ENCODE peak calls at places on chromosomes 7 and 10, in nine cellular contexts. B is cardiac muscle cell; J is CD4-positive, alpha-beta memory T cell; R is fibroblast of lung; G is RWPE2; E is lower lobe of right lung; I is transverse colon; N is left lung; Z is GM12878. O is an unnamed sample.

GRCh38 chr10:102752266-102752930 is 8.7 kb downstream of the WBP1L start:
- DNase-seq in B (no peak), J (no peak), R (no peak), G (no peak), E (no peak), I (peak; percentile 13), N (no peak), Z (no peak), O (no peak)

GRCh38 chr10:69685802-69686585 is 55.9 kb downstream of the FAM241B start:
- DNase-seq in B (peak; percentile 48), J (no peak), R (no peak), G (no peak), E (peak; percentile 47), I (no peak), N (no peak), Z (no peak), O (no peak)

GRCh38 chr10:16777473-16778370 is 39.5 kb downstream of the RSU1 start:
- DNase-seq in B (peak; percentile 77), J (no peak), R (peak; percentile 70), G (no peak), E (no peak), I (no peak), N (no peak), Z (no peak), O (peak; percentile 63)

GRCh38 chr10:69180525-69181204 is 631 bp downstream of the SUPV3L1 start:
- DNase-seq in B (no peak), J (peak; percentile 75), R (no peak), G (no peak), E (no peak), I (no peak), N (no peak), Z (no peak), O (no peak)

GRCh38 chr7:158209435-158209834 is 378.2 kb downstream of the PTPRN2 start:
- DNase-seq in B (no peak), J (no peak), R (no peak), G (no peak), E (no peak), I (no peak), N (no peak), Z (no peak), O (no peak)

GRCh38 chr10:125772864-125773180 is 2.8 kb downstream of the MMP21 start:
- DNase-seq in B (no peak), J (no peak), R (no peak), G (no peak), E (no peak), I (no peak), N (no peak), Z (no peak), O (no peak)

GRCh38 chr7:46932656-46933424 is 649.1 kb downstream of the TNS3 start:
- DNase-seq in B (no peak), J (no peak), R (peak; percentile 99), G (no peak), E (no peak), I (no peak), N (no peak), Z (no peak), O (no peak)

GRCh38 chr10:58209669-58210068 is 58.0 kb downstream of the IPMK start:
- DNase-seq in B (peak; percentile 3), J (no peak), R (peak; percentile 9), G (no peak), E (no peak), I (no peak), N (peak; percentile 41), Z (no peak), O (no peak)

DNA sequence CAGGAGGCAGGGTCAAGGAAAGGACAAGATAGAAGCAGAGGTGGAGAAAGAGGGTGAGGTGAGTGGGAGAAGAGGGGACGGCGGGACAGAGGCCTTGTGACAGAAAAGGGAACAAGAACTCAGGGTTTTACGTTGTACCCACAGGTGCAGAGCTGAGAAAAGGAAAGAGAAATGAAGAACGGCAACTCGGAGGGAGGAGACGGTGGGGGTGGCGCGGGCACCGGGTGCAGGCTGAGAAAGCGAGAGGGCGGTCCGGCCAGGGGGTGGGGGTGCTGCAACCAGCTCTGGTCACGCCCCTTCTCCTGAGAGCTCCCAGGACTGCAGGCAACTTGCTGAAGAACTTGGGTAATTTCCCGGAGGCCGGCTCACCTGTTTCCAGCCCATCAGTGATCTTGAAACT is 65.3 kb downstream of the CARD11 start:
- DNase-seq in B (peak; percentile 49), J (peak; percentile 80), R (no peak), G (no peak), E (peak; percentile 83), I (peak; percentile 85), N (peak; percentile 87), Z (peak; percentile 91), O (no peak)
- H3K4me3 ChIP-seq in B (no peak overlapping the region), J (peak overlapping the region; percentile 44), R (no peak overlapping the region), G (no peak overlapping the region), E (peak overlapping the region; percentile 38), I (no peak overlapping the region), N (no peak overlapping the region), Z (peak overlapping the region; percentile 60), O (no peak overlapping the region)

GRCh38 chr7:129072410-129073063 is 17.6 kb upstream of the TNPO3 start:
- DNase-seq in B (no peak), J (no peak), R (no peak), G (no peak), E (peak; percentile 62), I (no peak), N (no peak), Z (no peak), O (no peak)
- H3K4me3 ChIP-seq in B (no peak overlapping the region), J (no peak overlapping the region), R (no peak overlapping the region), G (no peak overlapping the region), E (no peak overlapping the region), I (no peak overlapping the region), N (no peak overlapping the region), Z (no peak overlapping the region), O (no peak overlapping the region)

GRCh38 chr7:27184342-27185012 is 555 bp downstream of the HOXA11 start:
- DNase-seq in B (peak; percentile 55), J (no peak), R (no peak), G (peak; percentile 66), E (no peak), I (peak; percentile 67), N (peak; percentile 31), Z (no peak), O (no peak)

GRCh38 chr7:27182285-27182827 is 2.7 kb downstream of the HOXA11 start:
- DNase-seq in B (no peak), J (no peak), R (no peak), G (peak; percentile 45), E (no peak), I (peak; percentile 14), N (peak; percentile 16), Z (no peak), O (no peak)

GRCh38 chr7:27182861-27183681 is 2.0 kb downstream of the HOXA11 start:
- DNase-seq in B (no peak), J (no peak), R (no peak), G (peak; percentile 62), E (peak; percentile 31), I (peak; percentile 20), N (peak; percentile 30), Z (no peak), O (no peak)

GRCh38 chr7:27185013-27185707 is at the start of gene HOXA11:
- DNase-seq in B (no peak), J (no peak), R (peak; percentile 49), G (peak; percentile 94), E (no peak), I (peak; percentile 83), N (peak; percentile 28), Z (no peak), O (no peak)

DNA sequence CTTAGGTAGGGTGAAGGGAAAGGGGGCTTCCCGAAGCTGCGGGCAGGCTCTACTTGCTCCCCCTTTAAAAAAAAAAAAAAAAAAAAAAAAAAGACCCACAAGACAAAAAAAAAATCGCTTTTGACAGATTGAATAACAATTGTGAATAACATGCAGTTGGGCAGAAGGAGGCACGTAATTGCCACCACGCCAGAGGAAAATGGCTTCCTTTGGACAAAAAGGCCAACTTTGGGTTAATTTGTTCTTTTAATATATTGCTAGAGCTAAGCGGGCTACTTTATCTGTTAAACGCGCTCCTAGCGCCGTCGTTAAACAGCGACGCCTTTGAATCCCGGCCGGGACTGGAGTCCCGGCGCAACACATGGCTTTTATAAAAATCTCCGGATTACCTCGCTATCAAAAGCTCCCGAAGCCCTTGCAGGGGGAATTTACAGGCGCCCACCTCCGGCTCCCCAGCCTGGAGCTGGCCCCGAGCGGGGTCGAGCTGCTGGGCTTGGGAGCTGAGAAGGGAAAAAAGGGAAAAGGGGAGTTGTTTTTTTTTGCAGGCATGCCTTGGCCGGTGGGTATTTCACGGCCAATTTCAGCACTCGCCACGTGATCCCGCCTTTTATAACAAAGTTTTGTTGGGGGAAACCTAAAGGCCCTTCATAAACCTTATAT is 1.2 kb downstream of the HOXA11 start:
- DNase-seq in B (no peak), J (no peak), R (no peak), G (no peak), E (no peak), I (peak; percentile 24), N (peak; percentile 24), Z (no peak), O (no peak)
- H3K4me3 ChIP-seq in B (peak overlapping the region; percentile 41), J (no peak overlapping the region), R (peak overlapping the region; percentile 41), G (peak overlapping the region; percentile 49), E (peak overlapping the region; percentile 40), I (peak overlapping the region; percentile 72), N (no peak overlapping the region), Z (no peak overlapping the region), O (peak overlapping the region; percentile 20)

GRCh38 chr10:8048281-8049008 is 6.0 kb upstream of the GATA3 start:
- DNase-seq in B (no peak), J (peak; percentile 92), R (no peak), G (no peak), E (no peak), I (no peak), N (no peak), Z (no peak), O (no peak)

GRCh38 chr10:8049151-8049873 is 5.2 kb upstream of the GATA3 start:
- DNase-seq in B (no peak), J (no peak), R (no peak), G (no peak), E (no peak), I (no peak), N (no peak), Z (no peak), O (no peak)

GRCh38 chr10:8050561-8051108 is 3.9 kb upstream of the GATA3 start:
- DNase-seq in B (no peak), J (peak; percentile 58), R (peak; percentile 32), G (no peak), E (no peak), I (no peak), N (no peak), Z (no peak), O (no peak)

GRCh38 chr10:8051109-8051781 is 3.2 kb upstream of the GATA3 start:
- DNase-seq in B (no peak), J (no peak), R (no peak), G (no peak), E (no peak), I (no peak), N (no peak), Z (no peak), O (no peak)

DNA sequence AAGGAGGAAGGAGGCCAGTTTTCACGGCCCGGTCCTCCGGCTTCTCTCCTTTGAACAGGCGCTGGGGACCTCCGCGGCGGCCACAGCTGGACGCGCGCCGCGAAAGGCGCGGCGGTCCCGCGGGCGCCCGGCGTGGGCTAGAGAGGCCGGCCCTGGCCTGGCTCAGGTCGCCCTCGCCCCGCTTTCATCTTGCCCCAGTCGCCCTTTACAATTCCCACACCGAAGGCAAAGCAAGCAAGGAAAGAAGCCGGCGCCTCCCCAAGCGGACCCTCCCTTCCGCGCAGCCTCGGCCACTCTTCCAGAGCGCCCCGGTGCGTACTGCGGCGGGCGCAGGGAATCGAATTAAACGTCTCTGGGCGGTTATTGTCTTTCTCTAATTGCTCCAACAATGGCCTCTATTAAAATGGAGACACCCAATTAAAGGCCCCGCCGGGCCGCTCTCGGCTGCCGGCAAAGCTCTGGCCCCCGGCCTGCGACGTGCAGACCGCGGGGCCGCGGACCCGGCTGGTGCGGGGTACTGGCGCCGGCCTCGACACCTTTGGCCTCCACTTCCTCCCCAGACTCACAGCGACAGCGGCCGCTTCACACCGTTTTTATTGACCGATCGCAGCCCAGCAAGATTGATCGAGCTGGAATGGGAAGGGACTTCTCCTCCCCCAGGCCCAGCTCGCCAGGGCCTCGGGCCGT is 4.5 kb upstream of the GATA3 start:
- DNase-seq in B (no peak), J (no peak), R (no peak), G (no peak), E (no peak), I (no peak), N (no peak), Z (no peak), O (no peak)
- H3K4me3 ChIP-seq in B (peak overlapping the region; percentile 38), J (peak overlapping the region; percentile 46), R (peak overlapping the region; percentile 38), G (peak overlapping the region; percentile 36), E (peak overlapping the region; percentile 49), I (no peak overlapping the region), N (peak overlapping the region; percentile 8), Z (no peak overlapping the region), O (peak overlapping the region; percentile 15)

O was measured in Jurkat, Clone E6-1.